ENCODE peak calls at places on chromosome 13, in nine cellular contexts. One of them, this sample, is unnamed. For H3K27me3, the result is how much of the 10 kb centered on the place peaks cover.

GRCh38 chr13:92807343-92807742 is 419.3 kb upstream of the GPC6 start:
- DNase-seq in upper lobe of right lung: no peak
- DNase-seq in CD4-positive, CD25-positive, alpha-beta regulatory T cell: no peak
- DNase-seq in ovary: no peak
- DNase-seq in HL-60: no peak
- DNase-seq in lung: no peak
- DNase-seq in neural progenitor cell: no peak
- DNase-seq in ascending aorta: no peak
- DNase-seq in heart right ventricle: no peak
- DNase-seq in this sample: no peak

GRCh38 chr13:38223093-38223492 is 126.6 kb upstream of the UFM1 start:
- DNase-seq in upper lobe of right lung: no peak
- DNase-seq in CD4-positive, CD25-positive, alpha-beta regulatory T cell: no peak
- DNase-seq in ovary: no peak
- DNase-seq in HL-60: no peak
- DNase-seq in lung: no peak
- DNase-seq in neural progenitor cell: peak
- DNase-seq in ascending aorta: no peak
- DNase-seq in heart right ventricle: no peak
- DNase-seq in this sample: peak

GRCh38 chr13:79522583-79522982 is 41.6 kb downstream of the NDFIP2 start:
- DNase-seq in upper lobe of right lung: no peak
- DNase-seq in CD4-positive, CD25-positive, alpha-beta regulatory T cell: no peak
- DNase-seq in ovary: no peak
- DNase-seq in HL-60: peak
- DNase-seq in lung: no peak
- DNase-seq in neural progenitor cell: no peak
- DNase-seq in ascending aorta: no peak
- DNase-seq in heart right ventricle: no peak
- DNase-seq in this sample: no peak

GRCh38 chr13:67736646-67737420 is 506.7 kb upstream of the PCDH9 start:
- DNase-seq in upper lobe of right lung: no peak
- DNase-seq in CD4-positive, CD25-positive, alpha-beta regulatory T cell: no peak
- DNase-seq in ovary: no peak
- DNase-seq in HL-60: no peak
- DNase-seq in lung: no peak
- DNase-seq in neural progenitor cell: peak
- DNase-seq in ascending aorta: no peak
- DNase-seq in heart right ventricle: no peak
- DNase-seq in this sample: peak

GRCh38 chr13:46206138-46206537 is 5.6 kb upstream of the LRRC63 start:
- DNase-seq in upper lobe of right lung: no peak
- DNase-seq in CD4-positive, CD25-positive, alpha-beta regulatory T cell: no peak
- DNase-seq in ovary: no peak
- DNase-seq in HL-60: no peak
- DNase-seq in lung: no peak
- DNase-seq in neural progenitor cell: no peak
- DNase-seq in ascending aorta: no peak
- DNase-seq in heart right ventricle: no peak
- DNase-seq in this sample: no peak

GRCh38 chr13:104085611-104086010 is 1019.4 kb upstream of the SLC10A2 start:
- DNase-seq in upper lobe of right lung: no peak
- DNase-seq in CD4-positive, CD25-positive, alpha-beta regulatory T cell: no peak
- DNase-seq in ovary: no peak
- DNase-seq in HL-60: no peak
- DNase-seq in lung: no peak
- DNase-seq in neural progenitor cell: no peak
- DNase-seq in ascending aorta: no peak
- DNase-seq in heart right ventricle: no peak
- DNase-seq in this sample: no peak

GRCh38 chr13:106680796-106681482 is 113.0 kb upstream of the ARGLU1 start:
- DNase-seq in upper lobe of right lung: no peak
- DNase-seq in CD4-positive, CD25-positive, alpha-beta regulatory T cell: no peak
- DNase-seq in ovary: no peak
- DNase-seq in HL-60: no peak
- DNase-seq in lung: no peak
- DNase-seq in neural progenitor cell: peak
- DNase-seq in ascending aorta: no peak
- DNase-seq in heart right ventricle: peak
- DNase-seq in this sample: peak

GRCh38 chr13:77338961-77339401 is 12.1 kb upstream of the MYCBP2 start:
- DNase-seq in upper lobe of right lung: no peak
- DNase-seq in CD4-positive, CD25-positive, alpha-beta regulatory T cell: no peak
- DNase-seq in ovary: no peak
- DNase-seq in HL-60: no peak
- DNase-seq in lung: no peak
- DNase-seq in neural progenitor cell: no peak
- DNase-seq in ascending aorta: no peak
- DNase-seq in heart right ventricle: no peak
- DNase-seq in this sample: no peak

GRCh38 chr13:73369095-73369494 is 310.3 kb downstream of the KLF5 start:
- DNase-seq in upper lobe of right lung: no peak
- DNase-seq in CD4-positive, CD25-positive, alpha-beta regulatory T cell: no peak
- DNase-seq in ovary: no peak
- DNase-seq in HL-60: no peak
- DNase-seq in lung: no peak
- DNase-seq in neural progenitor cell: no peak
- DNase-seq in ascending aorta: no peak
- DNase-seq in heart right ventricle: no peak
- DNase-seq in this sample: no peak

GRCh38 chr13:92823059-92823458 is 403.5 kb upstream of the GPC6 start:
- DNase-seq in upper lobe of right lung: no peak
- DNase-seq in CD4-positive, CD25-positive, alpha-beta regulatory T cell: no peak
- DNase-seq in ovary: no peak
- DNase-seq in HL-60: no peak
- DNase-seq in lung: no peak
- DNase-seq in neural progenitor cell: no peak
- DNase-seq in ascending aorta: no peak
- DNase-seq in heart right ventricle: no peak
- DNase-seq in this sample: no peak

GRCh38 chr13:71879129-71879535 is 12.1 kb upstream of the DACH1 start:
- DNase-seq in upper lobe of right lung: no peak
- DNase-seq in CD4-positive, CD25-positive, alpha-beta regulatory T cell: no peak
- DNase-seq in ovary: no peak
- DNase-seq in HL-60: no peak
- DNase-seq in lung: no peak
- DNase-seq in neural progenitor cell: peak
- DNase-seq in ascending aorta: no peak
- DNase-seq in heart right ventricle: no peak
- DNase-seq in this sample: no peak

GRCh38 chr13:106661236-106661635 is 93.3 kb upstream of the ARGLU1 start:
- DNase-seq in upper lobe of right lung: no peak
- DNase-seq in CD4-positive, CD25-positive, alpha-beta regulatory T cell: no peak
- DNase-seq in ovary: no peak
- DNase-seq in HL-60: no peak
- DNase-seq in lung: no peak
- DNase-seq in neural progenitor cell: peak
- DNase-seq in ascending aorta: no peak
- DNase-seq in heart right ventricle: no peak
- DNase-seq in this sample: no peak

GRCh38 chr13:49746111-49746510 is 46.4 kb downstream of the KPNA3 start:
- DNase-seq in upper lobe of right lung: no peak
- DNase-seq in CD4-positive, CD25-positive, alpha-beta regulatory T cell: no peak
- DNase-seq in ovary: no peak
- DNase-seq in HL-60: no peak
- DNase-seq in lung: no peak
- DNase-seq in neural progenitor cell: no peak
- DNase-seq in ascending aorta: no peak
- DNase-seq in heart right ventricle: no peak
- DNase-seq in this sample: no peak

GRCh38 chr13:33794576-33794975 is 23.4 kb upstream of the RFC3 start:
- DNase-seq in upper lobe of right lung: no peak
- DNase-seq in CD4-positive, CD25-positive, alpha-beta regulatory T cell: no peak
- DNase-seq in ovary: no peak
- DNase-seq in HL-60: no peak
- DNase-seq in lung: no peak
- DNase-seq in neural progenitor cell: no peak
- DNase-seq in ascending aorta: no peak
- DNase-seq in heart right ventricle: no peak
- DNase-seq in this sample: no peak

GRCh38 chr13:33798023-33798422 is 19.9 kb upstream of the RFC3 start:
- DNase-seq in upper lobe of right lung: no peak
- DNase-seq in CD4-positive, CD25-positive, alpha-beta regulatory T cell: no peak
- DNase-seq in ovary: no peak
- DNase-seq in HL-60: no peak
- DNase-seq in lung: no peak
- DNase-seq in neural progenitor cell: no peak
- DNase-seq in ascending aorta: no peak
- DNase-seq in heart right ventricle: no peak
- DNase-seq in this sample: no peak

GRCh38 chr13:33796095-33796494 is 21.9 kb upstream of the RFC3 start:
- DNase-seq in upper lobe of right lung: no peak
- DNase-seq in CD4-positive, CD25-positive, alpha-beta regulatory T cell: no peak
- DNase-seq in ovary: no peak
- DNase-seq in HL-60: no peak
- DNase-seq in lung: no peak
- DNase-seq in neural progenitor cell: no peak
- DNase-seq in ascending aorta: no peak
- DNase-seq in heart right ventricle: no peak
- DNase-seq in this sample: no peak

GRCh38 chr13:33799950-33800592 is 17.9 kb upstream of the RFC3 start:
- DNase-seq in upper lobe of right lung: no peak
- DNase-seq in CD4-positive, CD25-positive, alpha-beta regulatory T cell: no peak
- DNase-seq in ovary: no peak
- DNase-seq in HL-60: no peak
- DNase-seq in lung: no peak
- DNase-seq in neural progenitor cell: peak
- DNase-seq in ascending aorta: no peak
- DNase-seq in heart right ventricle: no peak
- DNase-seq in this sample: no peak

GRCh38 chr13:33797622-33798021 is 20.3 kb upstream of the RFC3 start:
- DNase-seq in upper lobe of right lung: no peak
- DNase-seq in CD4-positive, CD25-positive, alpha-beta regulatory T cell: no peak
- DNase-seq in ovary: no peak
- DNase-seq in HL-60: no peak
- DNase-seq in lung: no peak
- DNase-seq in neural progenitor cell: no peak
- DNase-seq in ascending aorta: no peak
- DNase-seq in heart right ventricle: no peak
- DNase-seq in this sample: no peak
- H3K4me3 ChIP-seq in upper lobe of right lung: peak
- H3K4me3 ChIP-seq in CD4-positive, CD25-positive, alpha-beta regulatory T cell: no peak
- H3K4me3 ChIP-seq in ovary: no peak
- H3K4me3 ChIP-seq in HL-60: no peak
- H3K4me3 ChIP-seq in lung: no peak
- H3K4me3 ChIP-seq in neural progenitor cell: no peak
- H3K4me3 ChIP-seq in ascending aorta: peak
- H3K4me3 ChIP-seq in heart right ventricle: peak
- H3K4me3 ChIP-seq in this sample: no peak

GRCh38 chr13:89856512-89856911 is 1491.0 kb upstream of the MIR17HG start:
- DNase-seq in upper lobe of right lung: no peak
- DNase-seq in CD4-positive, CD25-positive, alpha-beta regulatory T cell: no peak
- DNase-seq in ovary: no peak
- DNase-seq in HL-60: no peak
- DNase-seq in lung: no peak
- DNase-seq in neural progenitor cell: no peak
- DNase-seq in ascending aorta: no peak
- DNase-seq in heart right ventricle: no peak
- DNase-seq in this sample: no peak
- H3K27me3 ChIP-seq in upper lobe of right lung: under half
- H3K27me3 ChIP-seq in CD4-positive, CD25-positive, alpha-beta regulatory T cell: under half
- H3K27me3 ChIP-seq in ovary: under half
- H3K27me3 ChIP-seq in HL-60: under half
- H3K27me3 ChIP-seq in lung: under half
- H3K27me3 ChIP-seq in neural progenitor cell: under half
- H3K27me3 ChIP-seq in ascending aorta: under half
- H3K27me3 ChIP-seq in heart right ventricle: under half
- H3K27me3 ChIP-seq in this sample: under half

GRCh38 chr13:21033866-21034601 is 27.4 kb downstream of the LATS2 start:
- DNase-seq in upper lobe of right lung: no peak
- DNase-seq in CD4-positive, CD25-positive, alpha-beta regulatory T cell: no peak
- DNase-seq in ovary: no peak
- DNase-seq in HL-60: no peak
- DNase-seq in lung: peak
- DNase-seq in neural progenitor cell: no peak
- DNase-seq in ascending aorta: no peak
- DNase-seq in heart right ventricle: no peak
- DNase-seq in this sample: no peak
- H3K4me3 ChIP-seq in upper lobe of right lung: no peak
- H3K4me3 ChIP-seq in CD4-positive, CD25-positive, alpha-beta regulatory T cell: no peak
- H3K4me3 ChIP-seq in ovary: no peak
- H3K4me3 ChIP-seq in HL-60: no peak
- H3K4me3 ChIP-seq in lung: no peak
- H3K4me3 ChIP-seq in neural progenitor cell: no peak
- H3K4me3 ChIP-seq in ascending aorta: no peak
- H3K4me3 ChIP-seq in heart right ventricle: no peak
- H3K4me3 ChIP-seq in this sample: no peak

DNA sequence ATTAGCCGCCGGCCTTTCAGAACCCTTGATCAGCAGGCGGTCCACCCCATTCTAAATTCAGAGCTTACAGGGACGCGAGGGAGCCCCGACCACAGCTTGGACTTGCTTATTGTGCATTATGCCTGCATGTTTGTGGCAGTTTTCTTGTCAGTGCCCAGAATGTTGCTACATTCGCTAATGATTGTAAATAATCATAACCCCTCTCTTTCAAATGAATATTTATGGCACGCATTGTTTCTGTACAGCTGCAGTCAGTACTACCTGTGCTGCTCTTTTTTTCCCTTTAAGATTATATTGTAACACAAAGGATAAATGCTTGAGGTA is 321 bp upstream of the VPS36 start:
- DNase-seq in upper lobe of right lung: no peak
- DNase-seq in CD4-positive, CD25-positive, alpha-beta regulatory T cell: no peak
- DNase-seq in ovary: no peak
- DNase-seq in HL-60: no peak
- DNase-seq in lung: no peak
- DNase-seq in neural progenitor cell: no peak
- DNase-seq in ascending aorta: no peak
- DNase-seq in heart right ventricle: no peak
- DNase-seq in this sample: no peak
- H3K27me3 ChIP-seq in upper lobe of right lung: under half
- H3K27me3 ChIP-seq in CD4-positive, CD25-positive, alpha-beta regulatory T cell: under half
- H3K27me3 ChIP-seq in ovary: under half
- H3K27me3 ChIP-seq in HL-60: under half
- H3K27me3 ChIP-seq in lung: under half
- H3K27me3 ChIP-seq in neural progenitor cell: under half
- H3K27me3 ChIP-seq in ascending aorta: under half
- H3K27me3 ChIP-seq in heart right ventricle: under half
- H3K27me3 ChIP-seq in this sample: under half

GRCh38 chr13:31208554-31209122 is 8.9 kb downstream of the B3GLCT start:
- DNase-seq in upper lobe of right lung: no peak
- DNase-seq in CD4-positive, CD25-positive, alpha-beta regulatory T cell: no peak
- DNase-seq in ovary: no peak
- DNase-seq in HL-60: no peak
- DNase-seq in lung: no peak
- DNase-seq in neural progenitor cell: no peak
- DNase-seq in ascending aorta: no peak
- DNase-seq in heart right ventricle: no peak
- DNase-seq in this sample: peak
- H3K4me3 ChIP-seq in upper lobe of right lung: no peak
- H3K4me3 ChIP-seq in CD4-positive, CD25-positive, alpha-beta regulatory T cell: no peak
- H3K4me3 ChIP-seq in ovary: no peak
- H3K4me3 ChIP-seq in HL-60: no peak
- H3K4me3 ChIP-seq in lung: no peak
- H3K4me3 ChIP-seq in neural progenitor cell: no peak
- H3K4me3 ChIP-seq in ascending aorta: no peak
- H3K4me3 ChIP-seq in heart right ventricle: peak
- H3K4me3 ChIP-seq in this sample: no peak

This sample was measured in H7.